ENCODE peak calls at places on chromosomes 11 and 22, in four cellular contexts. U is IMR-90, G is K562, A is HL-60. C is an unnamed sample.

GRCh38 chr11:82003671-82004148 is 730.0 kb downstream of the FAM181B start:
- DNase-seq in U (no peak), A (no peak), G (no peak), C (no peak)

GRCh38 chr22:38699143-38699542 is 1.6 kb downstream of the JOSD1 start:
- DNase-seq in G (no peak), A (no peak), U (no peak), C (no peak)

GRCh38 chr11:47185305-47186075 is 744 bp downstream of the PACSIN3 start:
- DNase-seq in A (no peak), U (peak), G (peak), C (no peak)

GRCh38 chr11:76623171-76623883 is 47.2 kb downstream of the LRRC32 start:
- DNase-seq in U (peak), G (peak), A (no peak), C (no peak)

GRCh38 chr11:97022942-97023341 is 633.1 kb downstream of the JRKL start:
- DNase-seq in U (no peak), A (no peak), G (no peak), C (no peak)

GRCh38 chr11:69229521-69229920 is 64.4 kb upstream of the MYEOV start:
- DNase-seq in U (no peak), A (no peak), G (no peak), C (no peak)

GRCh38 chr11:33094157-33094556 is 54.8 kb downstream of the TCP11L1 start:
- DNase-seq in A (no peak), U (no peak), G (no peak), C (no peak)

GRCh38 chr22:37196539-37197450 is 8.7 kb upstream of the C1QTNF6 start:
- DNase-seq in G (no peak), U (peak), A (no peak), C (no peak)

GRCh38 chr11:73889019-73889418 is 12.2 kb downstream of the PAAF1 start:
- DNase-seq in G (no peak), U (peak), A (no peak), C (no peak)

GRCh38 chr11:112012877-112013276 is 12.3 kb upstream of the DLAT start:
- DNase-seq in G (peak), A (no peak), U (peak), C (no peak)

GRCh38 chr11:34214961-34215805 is 109.8 kb downstream of the NAT10 start:
- DNase-seq in A (no peak), U (peak), G (no peak), C (no peak)

GRCh38 chr22:36356708-36357694 is 30.8 kb downstream of the MYH9 start:
- DNase-seq in G (no peak), U (peak), A (peak), C (no peak)

GRCh38 chr11:117600261-117600783 is 196.7 kb downstream of the DSCAML1 start:
- DNase-seq in G (no peak), U (no peak), A (no peak), C (no peak)

GRCh38 chr11:67409261-67409666 is 5.4 kb downstream of the TBC1D10C start:
- DNase-seq in U (no peak), G (no peak), A (peak), C (peak)

GRCh38 chr11:33375688-33376311 is 118.6 kb downstream of the HIPK3 start:
- DNase-seq in U (peak), G (no peak), A (no peak), C (peak)

GRCh38 chr22:22823126-22823804 is 64.4 kb upstream of the IGLL5 start:
- DNase-seq in A (no peak), G (peak), U (no peak), C (no peak)

GRCh38 chr11:94926698-94927237 is 46.6 kb downstream of the CWC15 start:
- DNase-seq in G (no peak), A (no peak), U (peak), C (no peak)

GRCh38 chr11:124627546-124627945 is 4.9 kb downstream of the TBRG1 start:
- DNase-seq in U (no peak), G (no peak), A (peak), C (no peak)

GRCh38 chr11:124638500-124638899 is 15.8 kb downstream of the TBRG1 start:
- DNase-seq in A (no peak), U (no peak), G (no peak), C (no peak)

GRCh38 chr11:124629961-124630360 is 7.3 kb downstream of the TBRG1 start:
- DNase-seq in U (no peak), G (no peak), A (no peak), C (no peak)

DNA sequence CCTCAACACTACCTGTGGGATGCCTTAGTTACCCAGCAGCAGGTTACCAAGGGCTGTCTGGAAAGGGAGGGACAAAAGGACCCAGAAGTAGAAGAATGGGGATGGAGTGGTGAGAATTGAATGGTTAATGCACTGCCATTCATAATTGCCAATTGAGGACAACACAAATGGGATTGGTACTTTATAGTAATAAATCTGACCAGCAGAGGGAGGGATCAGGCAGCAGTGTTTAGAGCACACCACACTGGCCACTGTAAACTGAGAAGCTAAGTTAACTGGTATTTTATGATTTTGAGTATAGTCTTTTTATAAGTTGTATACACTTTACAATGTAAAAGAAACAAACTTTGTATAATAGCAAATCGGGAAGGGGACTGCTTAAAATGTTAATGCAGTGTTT is 10.7 kb downstream of the TBRG1 start:
- DNase-seq in U (peak), G (peak), A (no peak), C (no peak)
- TF ChIP-seq CTCF in U (peak), G (peak), A (no peak), C (peak)

GRCh38 chr22:45911601-45912271 is 65.2 kb downstream of the WNT7B start:
- DNase-seq in A (peak), G (peak), U (no peak), C (no peak)
- TF ChIP-seq CTCF in A (no peak), G (no peak), U (no peak), C (no peak)

GRCh38 chr11:103035656-103036434 is 56.1 kb downstream of the DCUN1D5 start:
- DNase-seq in A (peak), G (peak), U (peak), C (peak)
- TF ChIP-seq CTCF in A (peak), G (peak), U (peak), C (peak)

GRCh38 chr11:65571940-65572339 is 398 bp upstream of the FAM89B start:
- DNase-seq in U (peak), G (no peak), A (peak), C (no peak)

GRCh38 chr11:65569164-65569972 is 909 bp upstream of the ZNRD2 start:
- DNase-seq in G (no peak), U (no peak), A (no peak), C (peak)

GRCh38 chr11:65572356-65573043 is at the start of gene FAM89B:
- DNase-seq in G (peak), A (peak), U (peak), C (peak)

GRCh38 chr11:65571420-65571819 is 918 bp upstream of the FAM89B start:
- DNase-seq in A (no peak), G (no peak), U (no peak), C (no peak)

GRCh38 chr11:65569973-65570918 is at the start of gene ZNRD2:
- DNase-seq in A (peak), G (peak), U (peak), C (peak)
- TF ChIP-seq CTCF in A (peak), G (peak), U (peak), C (peak)

GRCh38 chr22:45242778-45243191 is 2.1 kb upstream of the KIAA0930 start:
- DNase-seq in U (no peak), G (no peak), A (peak), C (no peak)
- TF ChIP-seq CTCF in U (peak), G (peak), A (peak), C (no peak)

GRCh38 chr22:30291334-30291892 is 2.1 kb upstream of the CASTOR1 start:
- DNase-seq in A (no peak), G (no peak), U (no peak), C (no peak)
- TF ChIP-seq CTCF in A (no peak), G (no peak), U (no peak), C (no peak)

C was measured in GM13977.